ENCODE peak calls at places on chromosomes 16 and 17, in seven cellular contexts. C, U, V, B, G, Z and F are unnamed samples.

GRCh38 chr16:84091460-84091859 is 25.3 kb downstream of the MBTPS1 start:
- DNase-seq in V (no peak), Z (no peak), U (no peak), B (no peak), G (no peak), C (no peak), F (no peak)

GRCh38 chr16:24497405-24497804 is 42.0 kb upstream of the RBBP6 start:
- DNase-seq in G (no peak), Z (no peak), B (no peak), U (no peak), V (no peak), C (no peak), F (no peak)

GRCh38 chr16:165218-165538 is 600 bp upstream of the HBM start:
- DNase-seq in C (no peak), V (no peak), Z (no peak), G (no peak), B (no peak), U (no peak), F (no peak)

GRCh38 chr17:40157972-40158371 is 17.6 kb downstream of the CASC3 start:
- DNase-seq in G (no peak), U (no peak), V (no peak), C (no peak), B (no peak), Z (no peak), F (no peak)

GRCh38 chr17:10698116-10698818 is 873 bp downstream of the ADPRM start:
- DNase-seq in Z (no peak), B (no peak), V (no peak), U (no peak), C (no peak), G (no peak), F (no peak)

GRCh38 chr17:52383493-52384100 is 225.1 kb upstream of the CA10 start:
- DNase-seq in U (peak), G (peak), V (no peak), Z (peak), B (no peak), C (peak), F (peak)

GRCh38 chr17:8121531-8122390 is 2.1 kb downstream of the HES7 start:
- DNase-seq in Z (peak), C (no peak), G (peak), U (peak), B (peak), V (no peak), F (peak)

GRCh38 chr16:3640632-3641501 is 13.6 kb upstream of the DNASE1 start:
- DNase-seq in B (no peak), Z (no peak), G (no peak), C (no peak), V (no peak), U (no peak), F (no peak)

GRCh38 chr16:19138601-19139000 is 24.8 kb downstream of the ITPRIPL2 start:
- DNase-seq in U (peak), Z (peak), C (no peak), G (no peak), V (no peak), B (no peak), F (peak)

GRCh38 chr16:20711277-20711911 is 13.9 kb upstream of the ACSM1 start:
- DNase-seq in G (no peak), Z (no peak), V (no peak), B (no peak), U (no peak), C (no peak), F (no peak)

GRCh38 chr16:85249830-85250455 is 137.7 kb upstream of the CIBAR2 start:
- DNase-seq in B (no peak), C (no peak), G (no peak), V (no peak), U (no peak), Z (no peak), F (no peak)

GRCh38 chr17:13074026-13074425 is 56.2 kb upstream of the ELAC2 start:
- DNase-seq in U (no peak), G (peak), V (no peak), B (no peak), Z (peak), C (no peak), F (no peak)

DNA sequence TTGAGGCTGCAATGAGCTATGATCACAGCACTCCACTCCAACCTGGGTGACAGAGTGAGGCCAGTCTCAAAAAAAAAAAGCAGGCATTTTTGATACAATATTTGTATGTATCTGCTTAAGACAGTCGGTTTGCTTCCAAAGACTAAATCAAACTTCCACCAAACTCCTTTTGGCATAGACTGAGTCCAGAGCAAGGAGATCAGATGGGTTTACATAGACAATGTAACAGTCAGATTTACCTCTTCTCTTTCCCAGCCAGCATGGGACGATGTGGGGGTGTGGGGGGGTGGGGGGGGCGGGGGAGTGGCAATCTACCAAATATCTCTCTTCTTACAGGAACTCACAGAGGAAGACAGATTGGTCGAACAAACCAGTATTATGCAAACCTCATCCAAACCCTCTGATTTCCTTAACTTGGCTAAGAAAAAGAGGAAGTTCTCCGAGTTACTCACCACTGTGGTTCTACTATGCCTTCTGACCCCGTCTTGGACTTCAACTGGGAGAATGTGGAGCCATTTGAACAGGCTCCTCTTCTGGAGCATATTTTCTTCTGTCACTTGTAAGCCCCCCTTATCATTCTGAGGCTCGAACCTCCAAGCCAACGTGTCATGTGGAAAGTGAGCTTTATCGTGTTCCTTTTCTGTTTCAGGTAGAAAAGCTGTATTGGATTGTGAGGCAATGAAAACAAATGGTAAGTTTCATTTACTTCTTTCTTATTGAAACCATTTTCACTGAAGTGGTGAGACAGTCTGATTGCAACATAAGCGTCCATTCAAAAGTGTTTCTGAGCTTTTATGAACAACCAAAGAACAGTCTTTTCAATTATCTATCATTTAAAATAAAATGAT is at the start of gene MILR1:
- DNase-seq in B (no peak), V (peak), G (peak), Z (peak), U (peak), C (no peak), F (no peak)
- TF ChIP-seq POLR2A in B (no peak), V (no peak), G (no peak), Z (no peak), U (no peak), C (no peak), F (no peak)

GRCh38 chr16:27226476-27226875 is 23.1 kb downstream of the KDM8 start:
- DNase-seq in V (no peak), G (no peak), Z (no peak), U (no peak), C (no peak), B (no peak), F (no peak)
- TF ChIP-seq POLR2A in V (no peak), G (no peak), Z (no peak), U (no peak), C (no peak), B (no peak), F (no peak)

DNA sequence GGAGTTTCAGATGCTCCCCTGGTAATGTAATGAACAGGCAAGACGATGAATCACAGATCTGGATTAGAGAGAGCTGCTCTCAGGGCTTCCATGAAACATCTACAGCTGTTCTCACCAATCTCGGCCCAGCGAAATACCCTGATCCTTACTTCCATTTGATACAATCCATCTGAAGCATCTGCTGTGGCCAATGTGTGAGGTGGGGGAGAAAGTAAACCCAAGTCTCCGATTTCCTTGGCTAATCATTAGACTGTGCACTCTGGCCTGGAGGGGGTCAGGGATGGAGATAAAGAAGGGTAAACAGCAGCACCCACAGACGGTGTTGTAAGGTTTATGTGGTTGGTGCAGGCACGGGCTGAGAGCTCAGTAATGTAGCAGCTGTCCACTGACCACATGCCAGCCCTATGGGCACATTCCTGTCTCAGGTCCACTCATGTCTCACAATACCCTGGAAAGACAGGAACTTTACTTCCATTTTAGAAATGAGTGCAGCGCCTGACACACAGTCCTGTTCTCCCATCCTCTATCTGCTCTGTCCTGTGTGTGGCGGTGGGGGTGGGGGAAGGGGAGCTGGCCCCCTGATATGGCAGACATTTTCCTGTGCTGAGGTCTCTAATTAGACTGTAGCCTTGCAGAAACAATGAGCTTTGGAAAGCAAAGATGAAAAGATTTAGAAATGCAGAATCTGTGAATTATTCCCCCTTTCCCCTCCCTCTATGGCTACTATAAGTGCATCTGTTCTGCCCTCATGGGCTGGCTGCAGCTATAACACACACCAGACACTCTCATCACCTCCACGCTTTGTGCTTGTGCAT is 48.3 kb upstream of the ERN1 start:
- DNase-seq in U (no peak), Z (no peak), B (no peak), C (no peak), G (no peak), V (no peak), F (no peak)
- TF ChIP-seq POLR2A in U (no peak), Z (no peak), B (no peak), C (no peak), G (no peak), V (no peak), F (no peak)

GRCh38 chr17:45791041-45791582 is 7.0 kb downstream of the CRHR1 start:
- DNase-seq in U (no peak), Z (no peak), C (no peak), V (no peak), B (no peak), G (no peak), F (no peak)
- TF ChIP-seq POLR2A in U (no peak), Z (no peak), C (no peak), V (no peak), B (no peak), G (no peak), F (no peak)

GRCh38 chr16:55575621-55576020 is 9.1 kb downstream of the CAPNS2 start:
- DNase-seq in U (no peak), V (no peak), B (no peak), G (no peak), Z (no peak), C (no peak), F (no peak)

GRCh38 chr16:55572439-55572838 is 6.0 kb downstream of the CAPNS2 start:
- DNase-seq in Z (peak), B (no peak), C (no peak), V (no peak), G (no peak), U (no peak), F (no peak)

GRCh38 chr16:55576369-55576768 is 9.9 kb downstream of the CAPNS2 start:
- DNase-seq in U (no peak), B (no peak), G (no peak), C (no peak), V (no peak), Z (no peak), F (no peak)

DNA sequence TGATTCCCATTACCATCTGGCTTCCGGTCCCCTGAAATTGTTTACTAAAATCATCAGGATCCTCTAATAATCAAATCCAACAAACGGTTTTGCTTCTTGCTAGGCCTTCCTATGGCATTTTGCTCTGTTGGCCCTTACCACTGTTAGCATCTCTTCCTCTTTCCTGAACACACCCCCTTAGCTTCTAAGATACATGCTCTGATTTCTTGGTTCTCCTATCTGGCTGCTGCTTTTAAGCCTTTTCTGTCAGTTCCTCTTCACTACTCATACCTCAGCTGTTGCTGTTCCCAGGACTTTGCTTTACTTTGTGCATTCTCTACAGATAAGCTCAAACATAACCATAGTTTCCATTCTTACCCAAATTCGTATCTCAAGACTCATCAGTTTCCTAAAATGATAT is 11.4 kb downstream of the CAPNS2 start:
- DNase-seq in C (no peak), V (no peak), B (no peak), G (no peak), U (no peak), Z (no peak), F (no peak)
- TF ChIP-seq POLR2A in C (no peak), V (no peak), B (no peak), G (no peak), U (no peak), Z (no peak), F (no peak)

GRCh38 chr17:17682293-17682736 is 1.1 kb downstream of the RAI1 start:
- DNase-seq in U (peak), B (peak), V (no peak), G (no peak), Z (peak), C (peak), F (peak)
- TF ChIP-seq POLR2A in U (peak), B (no peak), V (peak), G (no peak), Z (peak), C (peak), F (no peak)

GRCh38 chr16:73064227-73064995 is 16.5 kb upstream of the ZFHX3 start:
- DNase-seq in V (no peak), C (no peak), U (no peak), G (no peak), B (no peak), Z (no peak), F (no peak)
- TF ChIP-seq POLR2A in V (no peak), C (no peak), U (no peak), G (no peak), B (no peak), Z (no peak), F (no peak)

GRCh38 chr17:2054262-2054739 is 602 bp upstream of the HIC1 start:
- DNase-seq in V (no peak), G (no peak), U (no peak), Z (peak), B (peak), C (no peak), F (no peak)
- TF ChIP-seq POLR2A in V (no peak), G (no peak), U (no peak), Z (no peak), B (no peak), C (no peak), F (no peak)